ENCODE peak calls at places on chromosome 15, in nine cellular contexts. One of them, this sample, is unnamed.

GRCh38 chr15:69099976-69100375 is 60.5 kb upstream of the GLCE start:
- DNase-seq in cardiac fibroblast: no peak
- DNase-seq in AG09319: no peak
- DNase-seq in nephron progenitor cell: no peak
- DNase-seq in AG10803: no peak
- DNase-seq in GM13976: no peak
- DNase-seq in GM13977: no peak
- DNase-seq in tibial artery: no peak
- DNase-seq in BE2C: no peak
- DNase-seq in this sample: no peak

GRCh38 chr15:48494646-48495045 is 150.9 kb downstream of the FBN1 start:
- DNase-seq in cardiac fibroblast: peak; percentile 49
- DNase-seq in AG09319: no peak
- DNase-seq in nephron progenitor cell: no peak
- DNase-seq in AG10803: peak; percentile 37
- DNase-seq in GM13976: no peak
- DNase-seq in GM13977: no peak
- DNase-seq in tibial artery: no peak
- DNase-seq in BE2C: no peak
- DNase-seq in this sample: no peak

GRCh38 chr15:94965593-94965992 is 734.2 kb downstream of the MCTP2 start:
- DNase-seq in cardiac fibroblast: peak; percentile 39
- DNase-seq in AG09319: no peak
- DNase-seq in nephron progenitor cell: no peak
- DNase-seq in AG10803: no peak
- DNase-seq in GM13976: no peak
- DNase-seq in GM13977: no peak
- DNase-seq in tibial artery: no peak
- DNase-seq in BE2C: no peak
- DNase-seq in this sample: no peak

GRCh38 chr15:81281176-81281735 is 42.7 kb downstream of the STARD5 start:
- DNase-seq in cardiac fibroblast: no peak
- DNase-seq in AG09319: no peak
- DNase-seq in nephron progenitor cell: no peak
- DNase-seq in AG10803: no peak
- DNase-seq in GM13976: no peak
- DNase-seq in GM13977: no peak
- DNase-seq in tibial artery: peak; percentile 32
- DNase-seq in BE2C: no peak
- DNase-seq in this sample: no peak

GRCh38 chr15:68298882-68299381 is 21.4 kb downstream of the FEM1B start:
- DNase-seq in cardiac fibroblast: peak; percentile 55
- DNase-seq in AG09319: no peak
- DNase-seq in nephron progenitor cell: no peak
- DNase-seq in AG10803: no peak
- DNase-seq in GM13976: peak; percentile 66
- DNase-seq in GM13977: peak; percentile 69
- DNase-seq in tibial artery: peak; percentile 51
- DNase-seq in BE2C: no peak
- DNase-seq in this sample: no peak

GRCh38 chr15:101020451-101020850 is 101.3 kb downstream of the LRRK1 start:
- DNase-seq in cardiac fibroblast: no peak
- DNase-seq in AG09319: no peak
- DNase-seq in nephron progenitor cell: no peak
- DNase-seq in AG10803: no peak
- DNase-seq in GM13976: no peak
- DNase-seq in GM13977: no peak
- DNase-seq in tibial artery: no peak
- DNase-seq in BE2C: no peak
- DNase-seq in this sample: no peak

GRCh38 chr15:40279437-40280141 is 3.3 kb downstream of the ANKRD63 start:
- DNase-seq in cardiac fibroblast: peak; percentile 60
- DNase-seq in AG09319: no peak
- DNase-seq in nephron progenitor cell: peak; percentile 94
- DNase-seq in AG10803: peak; percentile 34
- DNase-seq in GM13976: peak; percentile 85
- DNase-seq in GM13977: peak; percentile 87
- DNase-seq in tibial artery: peak; percentile 79
- DNase-seq in BE2C: peak; percentile 81
- DNase-seq in this sample: no peak

GRCh38 chr15:71784719-71785118 is 25.6 kb upstream of the NR2E3 start:
- DNase-seq in cardiac fibroblast: no peak
- DNase-seq in AG09319: no peak
- DNase-seq in nephron progenitor cell: no peak
- DNase-seq in AG10803: no peak
- DNase-seq in GM13976: no peak
- DNase-seq in GM13977: no peak
- DNase-seq in tibial artery: peak; percentile 10
- DNase-seq in BE2C: peak; percentile 64
- DNase-seq in this sample: no peak

GRCh38 chr15:58873267-58873666 is 60.2 kb downstream of the SLTM start:
- DNase-seq in cardiac fibroblast: peak; percentile 80
- DNase-seq in AG09319: peak; percentile 24
- DNase-seq in nephron progenitor cell: no peak
- DNase-seq in AG10803: peak; percentile 80
- DNase-seq in GM13976: no peak
- DNase-seq in GM13977: no peak
- DNase-seq in tibial artery: no peak
- DNase-seq in BE2C: no peak
- DNase-seq in this sample: no peak

GRCh38 chr15:26631894-26632293 is 141.0 kb downstream of the GABRB3 start:
- DNase-seq in cardiac fibroblast: no peak
- DNase-seq in AG09319: no peak
- DNase-seq in nephron progenitor cell: no peak
- DNase-seq in AG10803: no peak
- DNase-seq in GM13976: no peak
- DNase-seq in GM13977: no peak
- DNase-seq in tibial artery: no peak
- DNase-seq in BE2C: no peak
- DNase-seq in this sample: no peak

GRCh38 chr15:77541421-77542181 is 91.1 kb downstream of the LINGO1 start:
- DNase-seq in cardiac fibroblast: peak; percentile 9
- DNase-seq in AG09319: no peak
- DNase-seq in nephron progenitor cell: no peak
- DNase-seq in AG10803: peak; percentile 76
- DNase-seq in GM13976: no peak
- DNase-seq in GM13977: no peak
- DNase-seq in tibial artery: peak; percentile 53
- DNase-seq in BE2C: no peak
- DNase-seq in this sample: no peak

GRCh38 chr15:84572231-84572630 is 28.6 kb upstream of the ZSCAN2 start:
- DNase-seq in cardiac fibroblast: no peak
- DNase-seq in AG09319: no peak
- DNase-seq in nephron progenitor cell: no peak
- DNase-seq in AG10803: no peak
- DNase-seq in GM13976: no peak
- DNase-seq in GM13977: no peak
- DNase-seq in tibial artery: no peak
- DNase-seq in BE2C: peak; percentile 56
- DNase-seq in this sample: no peak

GRCh38 chr15:25947336-25948080 is 84.4 kb upstream of the ATP10A start:
- DNase-seq in cardiac fibroblast: no peak
- DNase-seq in AG09319: no peak
- DNase-seq in nephron progenitor cell: peak; percentile 18
- DNase-seq in AG10803: peak; percentile 29
- DNase-seq in GM13976: no peak
- DNase-seq in GM13977: no peak
- DNase-seq in tibial artery: no peak
- DNase-seq in BE2C: no peak
- DNase-seq in this sample: no peak

GRCh38 chr15:59339252-59339672 is 33.4 kb downstream of the MYO1E start:
- DNase-seq in cardiac fibroblast: peak; percentile 89
- DNase-seq in AG09319: no peak
- DNase-seq in nephron progenitor cell: no peak
- DNase-seq in AG10803: peak; percentile 66
- DNase-seq in GM13976: no peak
- DNase-seq in GM13977: no peak
- DNase-seq in tibial artery: no peak
- DNase-seq in BE2C: no peak
- DNase-seq in this sample: no peak

GRCh38 chr15:31974855-31975421 is 55.4 kb upstream of the CHRNA7 start:
- DNase-seq in cardiac fibroblast: peak; percentile 39
- DNase-seq in AG09319: no peak
- DNase-seq in nephron progenitor cell: peak; percentile 70
- DNase-seq in AG10803: peak; percentile 6
- DNase-seq in GM13976: peak; percentile 64
- DNase-seq in GM13977: peak; percentile 49
- DNase-seq in tibial artery: no peak
- DNase-seq in BE2C: peak; percentile 76
- DNase-seq in this sample: no peak

GRCh38 chr15:28012231-28012630 is 86.9 kb downstream of the OCA2 start:
- DNase-seq in cardiac fibroblast: no peak
- DNase-seq in AG09319: no peak
- DNase-seq in nephron progenitor cell: no peak
- DNase-seq in AG10803: no peak
- DNase-seq in GM13976: no peak
- DNase-seq in GM13977: no peak
- DNase-seq in tibial artery: no peak
- DNase-seq in BE2C: no peak
- DNase-seq in this sample: no peak

GRCh38 chr15:74642328-74642723 is 26.7 kb downstream of the CLK3 start:
- DNase-seq in cardiac fibroblast: no peak
- DNase-seq in AG09319: no peak
- DNase-seq in nephron progenitor cell: no peak
- DNase-seq in AG10803: no peak
- DNase-seq in GM13976: no peak
- DNase-seq in GM13977: no peak
- DNase-seq in tibial artery: no peak
- DNase-seq in BE2C: no peak
- DNase-seq in this sample: no peak

GRCh38 chr15:57375827-57376694 is at the start of gene CGNL1:
- DNase-seq in cardiac fibroblast: no peak
- DNase-seq in AG09319: no peak
- DNase-seq in nephron progenitor cell: peak; percentile 78
- DNase-seq in AG10803: no peak
- DNase-seq in GM13976: peak; percentile 48
- DNase-seq in GM13977: peak; percentile 50
- DNase-seq in tibial artery: peak; percentile 70
- DNase-seq in BE2C: peak; percentile 47
- DNase-seq in this sample: no peak

GRCh38 chr15:56242576-56243116 is 1.0 kb downstream of the RFX7 start:
- DNase-seq in cardiac fibroblast: peak; percentile 25
- DNase-seq in AG09319: no peak
- DNase-seq in nephron progenitor cell: no peak
- DNase-seq in AG10803: no peak
- DNase-seq in GM13976: no peak
- DNase-seq in GM13977: no peak
- DNase-seq in tibial artery: no peak
- DNase-seq in BE2C: no peak
- DNase-seq in this sample: no peak

GRCh38 chr15:67174864-67175573 is 79.4 kb downstream of the AAGAB start:
- DNase-seq in cardiac fibroblast: peak; percentile 65
- DNase-seq in AG09319: no peak
- DNase-seq in nephron progenitor cell: no peak
- DNase-seq in AG10803: no peak
- DNase-seq in GM13976: peak; percentile 56
- DNase-seq in GM13977: peak; percentile 44
- DNase-seq in tibial artery: peak; percentile 52
- DNase-seq in BE2C: peak; percentile 52
- DNase-seq in this sample: peak; percentile 79

GRCh38 chr15:98548172-98548971 is 100.0 kb upstream of the IGF1R start:
- DNase-seq in cardiac fibroblast: peak; percentile 23
- DNase-seq in AG09319: peak; percentile 44
- DNase-seq in nephron progenitor cell: peak; percentile 65
- DNase-seq in AG10803: peak; percentile 40
- DNase-seq in GM13976: no peak
- DNase-seq in GM13977: peak; percentile 40
- DNase-seq in tibial artery: peak; percentile 91
- DNase-seq in BE2C: no peak
- DNase-seq in this sample: peak; percentile 16
- TF ChIP-seq CTCF in cardiac fibroblast: no peak
- TF ChIP-seq CTCF in AG09319: peak; percentile 20
- TF ChIP-seq CTCF in nephron progenitor cell: peak; percentile 18
- TF ChIP-seq CTCF in AG10803: peak; percentile 26
- TF ChIP-seq CTCF in GM13976: no peak
- TF ChIP-seq CTCF in GM13977: no peak
- TF ChIP-seq CTCF in tibial artery: peak; percentile 26
- TF ChIP-seq CTCF in BE2C: no peak
- TF ChIP-seq CTCF in this sample: peak; percentile 23

GRCh38 chr15:70604671-70605070 is 158.7 kb downstream of the UACA start:
- DNase-seq in cardiac fibroblast: peak; percentile 47
- DNase-seq in AG09319: no peak
- DNase-seq in nephron progenitor cell: no peak
- DNase-seq in AG10803: no peak
- DNase-seq in GM13976: no peak
- DNase-seq in GM13977: no peak
- DNase-seq in tibial artery: no peak
- DNase-seq in BE2C: no peak
- DNase-seq in this sample: no peak
- TF ChIP-seq CTCF in cardiac fibroblast: no peak
- TF ChIP-seq CTCF in AG09319: no peak
- TF ChIP-seq CTCF in nephron progenitor cell: no peak
- TF ChIP-seq CTCF in AG10803: no peak
- TF ChIP-seq CTCF in GM13976: no peak
- TF ChIP-seq CTCF in GM13977: no peak
- TF ChIP-seq CTCF in tibial artery: no peak
- TF ChIP-seq CTCF in BE2C: no peak
- TF ChIP-seq CTCF in this sample: no peak

DNA sequence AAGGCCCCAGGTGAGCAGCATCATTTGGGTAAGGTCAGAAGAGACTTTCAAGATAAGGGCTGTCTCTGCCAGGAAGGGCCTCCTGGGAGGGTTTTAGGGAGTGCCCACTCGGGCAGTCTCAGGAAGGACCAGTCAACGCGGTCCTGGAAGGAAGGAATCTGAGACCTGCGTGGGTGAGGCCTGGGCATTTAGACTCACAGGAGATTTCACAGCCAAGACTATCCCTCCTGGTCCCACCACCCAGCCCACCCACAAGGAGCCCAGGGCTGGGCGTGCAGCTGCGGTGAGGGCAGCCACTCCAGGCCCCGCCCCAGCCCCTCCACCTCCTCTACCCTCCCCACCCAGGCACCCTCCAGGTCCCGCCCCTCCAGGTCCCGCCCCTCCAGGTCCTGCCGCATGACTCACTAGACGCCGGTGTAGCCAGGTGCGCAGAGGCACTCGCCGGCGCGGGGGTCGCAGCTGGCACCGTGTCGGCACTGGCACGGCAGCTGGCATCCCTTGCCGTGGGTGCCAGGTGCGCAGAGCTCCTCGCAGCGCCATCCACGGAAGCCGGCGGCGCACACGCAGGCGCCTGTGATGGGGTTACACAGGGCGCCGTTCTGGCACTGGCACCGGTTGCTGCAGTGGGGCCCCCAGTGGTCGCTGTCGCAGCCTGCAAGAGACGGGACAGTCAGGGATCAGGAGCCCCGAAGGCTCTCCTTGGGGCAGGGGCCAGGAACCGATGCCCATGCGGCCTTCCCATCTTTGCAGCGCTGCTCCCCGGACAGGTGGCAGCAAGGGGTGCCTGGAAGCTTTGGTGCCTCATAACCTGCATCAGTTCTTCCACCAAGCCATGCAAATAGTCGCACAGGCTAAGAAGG is 112.8 kb downstream of the RAB11A start:
- DNase-seq in cardiac fibroblast: no peak
- DNase-seq in AG09319: no peak
- DNase-seq in nephron progenitor cell: peak; percentile 70
- DNase-seq in AG10803: no peak
- DNase-seq in GM13976: peak; percentile 78
- DNase-seq in GM13977: peak; percentile 73
- DNase-seq in tibial artery: no peak
- DNase-seq in BE2C: peak; percentile 74
- DNase-seq in this sample: no peak
- TF ChIP-seq CTCF in cardiac fibroblast: no peak
- TF ChIP-seq CTCF in AG09319: no peak
- TF ChIP-seq CTCF in nephron progenitor cell: peak; percentile 49
- TF ChIP-seq CTCF in AG10803: no peak
- TF ChIP-seq CTCF in GM13976: peak; percentile 19
- TF ChIP-seq CTCF in GM13977: peak; percentile 50
- TF ChIP-seq CTCF in tibial artery: no peak
- TF ChIP-seq CTCF in BE2C: peak; percentile 54
- TF ChIP-seq CTCF in this sample: peak; percentile 25

GRCh38 chr15:70492240-70493177 is 270.8 kb downstream of the UACA start:
- DNase-seq in cardiac fibroblast: peak; percentile 85
- DNase-seq in AG09319: no peak
- DNase-seq in nephron progenitor cell: no peak
- DNase-seq in AG10803: peak; percentile 91
- DNase-seq in GM13976: peak; percentile 82
- DNase-seq in GM13977: peak; percentile 79
- DNase-seq in tibial artery: no peak
- DNase-seq in BE2C: peak; percentile 74
- DNase-seq in this sample: peak; percentile 50
- TF ChIP-seq CTCF in cardiac fibroblast: peak; percentile 12
- TF ChIP-seq CTCF in AG09319: no peak
- TF ChIP-seq CTCF in nephron progenitor cell: no peak
- TF ChIP-seq CTCF in AG10803: peak; percentile 17
- TF ChIP-seq CTCF in GM13976: no peak
- TF ChIP-seq CTCF in GM13977: no peak
- TF ChIP-seq CTCF in tibial artery: no peak
- TF ChIP-seq CTCF in BE2C: no peak
- TF ChIP-seq CTCF in this sample: peak; percentile 20